ENCODE peak calls at places on chromosomes 6 and 20, in four cellular contexts. E, T, S and M are unnamed samples. For H3K9me3 and H3K36me3, the result is how much of the 10 kb centered on the place peaks cover.

GRCh38 chr20:29301624-29302259 is 1955.7 kb upstream of the DEFB115 start:
- DNase-seq in T (no peak), E (no peak), S (no peak), M (no peak)

GRCh38 chr20:63836335-63837133 is 5.5 kb upstream of the ZBTB46 start:
- DNase-seq in E (no peak), T (no peak), S (no peak), M (no peak)

GRCh38 chr20:15364781-15365180 is 1027.4 kb upstream of the FLRT3 start:
- DNase-seq in E (no peak), S (no peak), T (no peak), M (peak)

GRCh38 chr6:156543431-156543830 is 233.7 kb upstream of the ARID1B start:
- DNase-seq in E (no peak), S (peak), T (no peak), M (no peak)

GRCh38 chr6:146878564-146879343 is 280.0 kb downstream of the ADGB start:
- DNase-seq in T (no peak), E (no peak), S (no peak), M (peak)

GRCh38 chr6:5398530-5398929 is 137.2 kb downstream of the FARS2 start:
- DNase-seq in T (no peak), S (no peak), E (peak), M (peak)

GRCh38 chr20:5001174-5002076 is at the start of gene SLC23A2:
- DNase-seq in S (peak), E (no peak), T (peak), M (peak)

GRCh38 chr20:20493701-20494100 is 125.8 kb downstream of the INSM1 start:
- DNase-seq in E (no peak), T (no peak), S (no peak), M (no peak)

GRCh38 chr20:9068896-9069663 is at the start of gene PLCB4:
- DNase-seq in S (peak), T (no peak), E (peak), M (peak)

GRCh38 chr20:43576108-43576507 is 14.6 kb upstream of the IFT52 start:
- DNase-seq in E (no peak), T (no peak), S (no peak), M (no peak)

GRCh38 chr20:36061754-36062153 is 92.8 kb upstream of the EPB41L1 start:
- DNase-seq in T (no peak), S (no peak), E (no peak), M (no peak)

GRCh38 chr6:84061613-84062398 is 28.2 kb downstream of the MRAP2 start:
- DNase-seq in S (no peak), T (no peak), E (no peak), M (no peak)

GRCh38 chr20:44067650-44068081 is 119.3 kb downstream of the JPH2 start:
- DNase-seq in E (no peak), S (peak), T (no peak), M (no peak)

GRCh38 chr6:3615391-3616380 is 135.8 kb downstream of the PXDC1 start:
- DNase-seq in E (no peak), S (no peak), T (no peak), M (no peak)

GRCh38 chr6:75611702-75612375 is 10.2 kb downstream of the SENP6 start:
- DNase-seq in E (peak), T (no peak), S (no peak), M (no peak)

GRCh38 chr6:73774311-73774766 is 78.3 kb downstream of the CD109 start:
- DNase-seq in T (no peak), E (peak), S (no peak), M (peak)

GRCh38 chr6:138211048-138211581 is 7.2 kb downstream of the PBOV1 start:
- DNase-seq in E (no peak), T (no peak), S (no peak), M (no peak)

GRCh38 chr6:31142356-31142755 is 3.5 kb upstream of the PSORS1C2 start:
- DNase-seq in S (no peak), T (no peak), E (no peak), M (no peak)

GRCh38 chr6:168130683-168131371 is 51.8 kb upstream of the FRMD1 start:
- DNase-seq in E (no peak), T (no peak), S (peak), M (no peak)

GRCh38 chr6:715709-716450 is 22.9 kb upstream of the EXOC2 start:
- DNase-seq in S (no peak), E (peak), T (no peak), M (peak)

GRCh38 chr6:13307508-13307995 is 20.8 kb downstream of the TBC1D7 start:
- DNase-seq in T (no peak), E (peak), S (peak), M (no peak)

GRCh38 chr20:15673206-15673605 is 900.0 kb downstream of the KIF16B start:
- DNase-seq in S (no peak), E (peak), T (no peak), M (peak)

GRCh38 chr6:71299541-71300470 is 11.2 kb downstream of the OGFRL1 start:
- DNase-seq in T (no peak), S (no peak), E (peak), M (peak)

GRCh38 chr6:72809701-72810379 is 188.0 kb downstream of the KCNQ5 start:
- DNase-seq in S (no peak), T (no peak), E (peak), M (no peak)

GRCh38 chr6:3625161-3625979 is 126.1 kb downstream of the PXDC1 start:
- DNase-seq in S (peak), T (no peak), E (no peak), M (no peak)

GRCh38 chr6:34412643-34413214 is 13.1 kb downstream of the RPS10 start:
- DNase-seq in E (peak), S (no peak), T (no peak), M (no peak)

GRCh38 chr20:22583773-22584629 is at the start of gene FOXA2:
- DNase-seq in T (no peak), S (peak), E (no peak), M (no peak)

GRCh38 chr20:12748359-12748994 is 260.3 kb upstream of the SPTLC3 start:
- DNase-seq in S (no peak), E (no peak), T (no peak), M (no peak)

GRCh38 chr20:25297141-25297905 is 49.4 kb downstream of the PYGB start:
- DNase-seq in E (no peak), T (no peak), S (no peak), M (no peak)

GRCh38 chr20:43191946-43192847 is 2.5 kb upstream of the PTPRT start:
- DNase-seq in S (peak), T (peak), E (no peak), M (no peak)

GRCh38 chr20:39004508-39004907 is 42.4 kb downstream of the DHX35 start:
- DNase-seq in T (no peak), E (no peak), S (no peak), M (no peak)

GRCh38 chr20:39010496-39010895 is 48.4 kb downstream of the DHX35 start:
- DNase-seq in S (no peak), E (no peak), T (peak), M (no peak)

GRCh38 chr20:39013662-39014109 is 51.5 kb downstream of the DHX35 start:
- DNase-seq in E (no peak), T (no peak), S (no peak), M (no peak)

DNA sequence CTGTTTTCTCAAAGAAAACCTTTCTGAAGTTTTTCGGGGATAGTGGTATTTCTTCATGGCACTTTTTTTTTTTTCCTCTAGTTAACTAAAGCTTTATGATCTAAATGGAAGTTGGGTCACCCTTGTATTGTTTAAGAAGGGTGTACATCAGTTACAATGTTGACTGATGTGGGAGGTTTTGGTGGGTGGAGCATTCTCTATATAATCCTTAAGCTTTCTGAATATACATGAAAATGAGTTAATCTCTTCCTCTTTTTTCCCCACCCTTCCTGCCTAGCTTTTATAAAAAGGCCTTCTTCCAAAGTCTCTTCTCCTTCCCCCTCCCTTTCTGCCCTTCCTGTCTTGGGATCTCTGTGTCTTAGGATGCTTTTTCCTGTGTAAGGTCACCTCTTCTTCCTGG is 47.2 kb downstream of the DHX35 start:
- DNase-seq in E (no peak), S (no peak), T (no peak), M (no peak)
- H3K9ac ChIP-seq in E (no peak), S (no peak), T (no peak), M (no peak)

GRCh38 chr20:41133709-41134361 is 3.5 kb upstream of the PLCG1 start:
- DNase-seq in T (no peak), S (no peak), E (peak), M (no peak)
- H3K9me3 ChIP-seq in T (under half), S (under half), E (under half), M (under half)

DNA sequence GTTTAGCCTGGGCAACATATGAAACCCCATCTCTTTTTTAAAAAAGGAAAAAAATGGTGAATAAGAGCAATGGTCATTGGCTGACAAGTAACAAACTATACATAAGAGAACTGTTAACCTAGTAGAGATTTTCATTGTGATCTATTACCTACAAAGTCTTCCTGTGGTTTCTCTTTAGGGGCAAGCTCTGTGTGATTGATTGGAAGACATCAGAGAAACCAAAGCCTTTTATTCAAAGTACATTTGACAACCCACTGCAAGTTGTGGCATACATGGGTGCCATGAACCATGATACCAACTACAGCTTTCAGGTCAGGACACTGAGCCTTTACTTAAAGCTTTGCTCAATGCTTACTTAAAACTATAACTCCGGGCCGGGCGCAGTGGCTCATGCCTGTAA is 19.2 kb downstream of the MGME1 start:
- DNase-seq in E (no peak), S (no peak), T (no peak), M (no peak)
- H3K36me3 ChIP-seq in E (under half), S (under half), T (under half), M (under half)

GRCh38 chr20:51739722-51740249 is 28.4 kb downstream of the ATP9A start:
- DNase-seq in S (no peak), T (no peak), E (no peak), M (no peak)
- H3K9ac ChIP-seq in S (no peak), T (no peak), E (no peak), M (no peak)